ENCODE peak calls at places on chromosomes 6 and 20, in ten cellular contexts. X is fibroblast of pulmonary artery; F is Panc1; B is T-cell; M is stimulated activated CD4-positive, alpha-beta T cell treated with anti-CD3 and anti-CD28 coated beads, TNF-alpha, amount 100 ng/mL, for 4 hours; Y is central memory CD8-positive, alpha-beta T cell; D is left ventricle myocardium superior; P is activated T-cell treated with anti-CD3 and anti-CD28 coated beads, Interleukin-2, amount 50 U/mL, for 48 hours; T is nephron progenitor cell; O is T-helper 1 cell. H is an unnamed sample.

GRCh38 chr20:17940447-17940971 is 28.1 kb downstream of the SNX5 start:
- DNase-seq in X (no peak), F (no peak), B (no peak), M (no peak), Y (no peak), D (no peak), P (no peak), T (no peak), O (no peak), H (no peak)

GRCh38 chr6:142378138-142378875 is 76.5 kb downstream of the ADGRG6 start:
- DNase-seq in X (peak; percentile 95), F (no peak), B (no peak), M (no peak), Y (no peak), D (no peak), P (no peak), T (no peak), O (no peak), H (no peak)

GRCh38 chr6:130063806-130064205 is 45.4 kb downstream of the L3MBTL3 start:
- DNase-seq in X (no peak), F (no peak), B (no peak), M (no peak), Y (no peak), D (no peak), P (no peak), T (no peak), O (no peak), H (no peak)

GRCh38 chr6:137210903-137211302 is 8.3 kb downstream of the IFNGR1 start:
- DNase-seq in X (peak; percentile 85), F (no peak), B (no peak), M (no peak), Y (no peak), D (no peak), P (no peak), T (no peak), O (no peak), H (peak; percentile 5)

GRCh38 chr20:49586967-49587587 is 19.1 kb upstream of the PTGIS start:
- DNase-seq in X (peak; percentile 49), F (no peak), B (no peak), M (no peak), Y (no peak), D (no peak), P (no peak), T (no peak), O (no peak), H (no peak)

GRCh38 chr20:31676534-31677030 is 38.9 kb downstream of the COX4I2 start:
- DNase-seq in X (no peak), F (no peak), B (no peak), M (no peak), Y (no peak), D (no peak), P (no peak), T (no peak), O (no peak), H (no peak)

GRCh38 chr20:20712004-20712473 is 405 bp downstream of the RALGAPA2 start:
- DNase-seq in X (no peak), F (no peak), B (no peak), M (no peak), Y (no peak), D (no peak), P (no peak), T (no peak), O (no peak), H (no peak)

GRCh38 chr6:156846845-156847599 is 69.8 kb downstream of the ARID1B start:
- DNase-seq in X (no peak), F (no peak), B (no peak), M (no peak), Y (no peak), D (no peak), P (no peak), T (no peak), O (no peak), H (no peak)

GRCh38 chr6:11009353-11009752 is 34.8 kb downstream of the ELOVL2 start:
- DNase-seq in X (peak; percentile 60), F (peak; percentile 71), B (no peak), M (no peak), Y (no peak), D (no peak), P (no peak), T (no peak), O (no peak), H (no peak)

GRCh38 chr6:36349240-36349639 is 12.6 kb upstream of the BNIP5 start:
- DNase-seq in X (no peak), F (no peak), B (peak; percentile 20), M (no peak), Y (no peak), D (no peak), P (no peak), T (no peak), O (no peak), H (no peak)

GRCh38 chr6:158567871-158568401 is 8.0 kb downstream of the TMEM181 start:
- DNase-seq in X (no peak), F (no peak), B (no peak), M (no peak), Y (no peak), D (no peak), P (peak; percentile 43), T (no peak), O (no peak), H (no peak)

GRCh38 chr20:25254571-25254970 is 6.7 kb downstream of the PYGB start:
- DNase-seq in X (no peak), F (no peak), B (no peak), M (no peak), Y (no peak), D (no peak), P (no peak), T (no peak), O (no peak), H (no peak)

GRCh38 chr6:165678904-165679303 is 15.9 kb upstream of the PDE10A start:
- DNase-seq in X (no peak), F (no peak), B (no peak), M (no peak), Y (no peak), D (no peak), P (no peak), T (no peak), O (no peak), H (no peak)

GRCh38 chr6:144335914-144336313 is 50.8 kb downstream of the UTRN start:
- DNase-seq in X (no peak), F (no peak), B (peak; percentile 27), M (no peak), Y (no peak), D (no peak), P (no peak), T (no peak), O (no peak), H (no peak)

GRCh38 chr6:94254689-94255088 is 835.3 kb upstream of the EPHA7 start:
- DNase-seq in X (no peak), F (no peak), B (no peak), M (no peak), Y (no peak), D (no peak), P (no peak), T (no peak), O (no peak), H (peak; percentile 39)

GRCh38 chr6:123640567-123641187 is 3.9 kb upstream of the TRDN start:
- DNase-seq in X (no peak), F (no peak), B (no peak), M (no peak), Y (no peak), D (no peak), P (no peak), T (no peak), O (no peak), H (peak; percentile 11)

GRCh38 chr20:61773926-61774587 is 291.6 kb downstream of the TAF4 start:
- DNase-seq in X (no peak), F (no peak), B (no peak), M (no peak), Y (no peak), D (no peak), P (no peak), T (no peak), O (no peak), H (no peak)

GRCh38 chr20:57525328-57526053 is 551 bp upstream of the CTCFL start:
- DNase-seq in X (no peak), F (no peak), B (no peak), M (no peak), Y (no peak), D (no peak), P (no peak), T (no peak), O (no peak), H (no peak)

GRCh38 chr6:44655368-44656342 is 268.1 kb downstream of the CDC5L start:
- DNase-seq in X (peak; percentile 83), F (no peak), B (peak; percentile 69), M (peak; percentile 65), Y (peak; percentile 40), D (peak; percentile 83), P (peak; percentile 88), T (peak; percentile 90), O (peak; percentile 67), H (no peak)

GRCh38 chr20:49459684-49460083 is 22.8 kb downstream of the KCNB1 start:
- DNase-seq in X (no peak), F (no peak), B (no peak), M (no peak), Y (no peak), D (no peak), P (no peak), T (no peak), O (no peak), H (no peak)

GRCh38 chr20:57409672-57410397 is 18.6 kb downstream of the RBM38 start:
- DNase-seq in X (no peak), F (no peak), B (no peak), M (no peak), Y (no peak), D (peak; percentile 54), P (no peak), T (peak; percentile 67), O (no peak), H (no peak)

GRCh38 chr6:149190228-149190831 is 127.2 kb upstream of the TAB2 start:
- DNase-seq in X (peak; percentile 49), F (peak; percentile 2), B (peak; percentile 41), M (peak; percentile 26), Y (peak; percentile 21), D (peak; percentile 38), P (peak; percentile 80), T (no peak), O (peak; percentile 15), H (no peak)

GRCh38 chr6:53048431-53049195 is 16.6 kb upstream of the FBXO9 start:
- DNase-seq in X (peak; percentile 91), F (no peak), B (no peak), M (no peak), Y (peak; percentile 11), D (no peak), P (no peak), T (no peak), O (no peak), H (no peak)

GRCh38 chr20:5910192-5910591 is 40.1 kb downstream of the TRMT6 start:
- DNase-seq in X (no peak), F (no peak), B (no peak), M (no peak), Y (no peak), D (no peak), P (no peak), T (no peak), O (no peak), H (no peak)

GRCh38 chr20:45091366-45091765 is 9.6 kb downstream of the KCNS1 start:
- DNase-seq in X (no peak), F (no peak), B (no peak), M (no peak), Y (no peak), D (no peak), P (no peak), T (no peak), O (no peak), H (no peak)

GRCh38 chr6:38350220-38350619 is 289.5 kb downstream of the BTBD9 start:
- DNase-seq in X (no peak), F (no peak), B (no peak), M (no peak), Y (no peak), D (no peak), P (no peak), T (no peak), O (no peak), H (no peak)

GRCh38 chr6:41208439-41209106 is 7.6 kb upstream of the TREML2 start:
- DNase-seq in X (no peak), F (no peak), B (no peak), M (no peak), Y (no peak), D (no peak), P (no peak), T (no peak), O (no peak), H (no peak)

GRCh38 chr20:44501448-44501847 is 20.4 kb downstream of the SERINC3 start:
- DNase-seq in X (peak; percentile 94), F (no peak), B (no peak), M (no peak), Y (no peak), D (no peak), P (no peak), T (no peak), O (no peak), H (no peak)

H was measured in NCI-H446 treated with DMSO at 0.1 percent for 48 hours.